ENCODE peak calls at places on chromosomes 1 and 21, in seven cellular contexts. R is GM13976, Y is endodermal cell, Q is pancreas, S is tibial artery, A is GM20000, L is WERI-Rb-1. P is an unnamed sample.

GRCh38 chr1:27416387-27417111 is 24.1 kb downstream of the GPR3 start:
- DNase-seq in R (no peak), S (no peak), A (no peak), Y (peak), L (peak), Q (no peak), P (no peak)

GRCh38 chr1:118185083-118185899 is at the start of gene SPAG17:
- DNase-seq in L (peak), S (peak), A (peak), Q (peak), R (peak), Y (peak), P (peak)

GRCh38 chr1:214453109-214453722 is 98.2 kb downstream of the PTPN14 start:
- DNase-seq in Y (no peak), Q (no peak), S (no peak), R (no peak), L (no peak), A (no peak), P (no peak)

GRCh38 chr1:16905112-16905855 is 9.5 kb downstream of the RNU1-2 start:
- DNase-seq in A (peak), Q (no peak), S (no peak), R (peak), Y (peak), L (peak), P (peak)

GRCh38 chr1:108082741-108083562 is 117.2 kb downstream of the SLC25A24 start:
- DNase-seq in Y (peak), A (no peak), R (no peak), S (no peak), Q (no peak), L (no peak), P (no peak)

GRCh38 chr1:194176212-194176611 is 989.8 kb upstream of the B3GALT2 start:
- DNase-seq in Q (no peak), A (no peak), L (no peak), R (no peak), S (no peak), Y (no peak), P (no peak)

GRCh38 chr1:35656863-35657232 is 15.5 kb upstream of the PSMB2 start:
- DNase-seq in S (no peak), Q (no peak), R (no peak), L (no peak), A (no peak), Y (no peak), P (no peak)

GRCh38 chr21:30408782-30409494 is 13.1 kb downstream of the KRTAP13-1 start:
- DNase-seq in R (no peak), S (no peak), Y (peak), L (peak), Q (peak), A (no peak), P (no peak)

GRCh38 chr1:9766759-9767442 is 56.9 kb downstream of the CLSTN1 start:
- DNase-seq in S (no peak), A (no peak), Q (no peak), Y (no peak), L (no peak), R (no peak), P (no peak)

GRCh38 chr1:154983776-154984466 is 777 bp downstream of the FLAD1 start:
- DNase-seq in S (no peak), R (no peak), Y (no peak), Q (no peak), L (peak), A (no peak), P (no peak)

GRCh38 chr1:237244778-237245177 is 202.8 kb downstream of the RYR2 start:
- DNase-seq in R (no peak), A (no peak), S (no peak), Y (no peak), Q (no peak), L (no peak), P (no peak)

GRCh38 chr1:33231166-33231565 is 25.1 kb upstream of the ZNF362 start:
- DNase-seq in Q (no peak), S (no peak), R (no peak), A (no peak), Y (no peak), L (no peak), P (no peak)

GRCh38 chr1:223706077-223706988 is 6.0 kb upstream of the CAPN2 start:
- DNase-seq in L (no peak), S (no peak), R (no peak), Q (no peak), Y (peak), A (no peak), P (no peak)

GRCh38 chr1:206686486-206687249 is 2.0 kb downstream of the MAPKAPK2 start:
- DNase-seq in R (peak), S (no peak), A (peak), L (peak), Y (no peak), Q (no peak), P (peak)

GRCh38 chr1:109834951-109835350 is 71.2 kb upstream of the EPS8L3 start:
- DNase-seq in Q (no peak), Y (peak), S (no peak), A (no peak), R (no peak), L (no peak), P (no peak)

GRCh38 chr1:109844609-109845008 is 66.0 kb upstream of the CSF1 start:
- DNase-seq in L (no peak), Y (no peak), S (no peak), Q (no peak), R (no peak), A (no peak), P (no peak)

GRCh38 chr1:109837852-109838570 is 72.6 kb upstream of the CSF1 start:
- DNase-seq in S (no peak), L (no peak), Q (no peak), R (no peak), Y (peak), A (no peak), P (no peak)

GRCh38 chr1:109840011-109840629 is 70.5 kb upstream of the CSF1 start:
- DNase-seq in Y (no peak), S (no peak), R (no peak), L (no peak), Q (no peak), A (no peak), P (no peak)

GRCh38 chr1:109838838-109839240 is 71.8 kb upstream of the CSF1 start:
- DNase-seq in S (no peak), Y (peak), A (no peak), Q (no peak), R (no peak), L (no peak), P (no peak)
- TF ChIP-seq CTCF in S (no peak), Y (no peak), A (no peak), Q (no peak), R (no peak), L (no peak), P (no peak)

DNA sequence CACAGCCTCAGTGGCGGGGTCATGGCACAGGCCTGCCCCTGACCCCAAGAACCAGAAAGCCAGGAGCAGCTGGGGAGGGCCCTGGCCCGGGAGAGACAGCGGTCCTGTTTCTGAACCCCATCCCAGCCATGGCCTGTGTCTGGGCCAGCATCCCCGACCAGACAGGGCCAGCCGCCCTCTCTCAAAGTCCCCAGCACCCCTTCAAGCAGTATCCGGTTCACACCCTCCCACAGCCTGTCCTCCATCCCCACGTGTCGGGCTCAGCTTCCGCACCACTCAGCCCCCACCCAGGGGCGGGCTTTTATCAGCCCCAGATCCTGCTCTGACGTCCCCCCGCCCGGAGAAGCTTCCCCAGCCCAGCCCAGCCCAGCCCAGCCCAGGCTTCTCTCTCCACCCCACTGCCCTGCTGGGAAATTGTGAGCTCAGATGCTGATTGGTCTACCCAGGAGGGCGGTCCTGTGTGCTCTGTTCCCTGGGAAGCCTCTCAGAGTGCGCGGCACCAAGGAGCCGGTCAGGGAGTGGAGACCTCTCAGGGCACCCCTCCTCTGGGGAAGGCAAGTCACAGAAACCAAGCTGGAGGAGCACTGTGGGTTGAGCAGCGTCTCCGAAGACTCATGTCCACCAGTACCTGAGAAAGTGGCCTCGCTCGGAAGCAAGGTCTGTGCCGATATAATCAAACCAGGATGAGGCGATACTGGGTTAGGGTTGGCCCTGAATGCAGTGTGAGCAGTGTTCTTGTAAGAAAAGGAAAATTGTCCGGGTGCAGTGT is 4.7 kb upstream of the FAAP20 start:
- DNase-seq in Y (peak), S (peak), L (peak), R (peak), Q (peak), A (peak), P (peak)
- TF ChIP-seq CTCF in Y (peak), S (no peak), L (peak), R (no peak), Q (no peak), A (no peak), P (no peak)

GRCh38 chr1:160113407-160113806 is 2.2 kb upstream of the ATP1A2 start:
- DNase-seq in R (no peak), S (no peak), Y (peak), A (no peak), Q (no peak), L (no peak), P (no peak)
- TF ChIP-seq CTCF in R (no peak), S (no peak), Y (peak), A (no peak), Q (no peak), L (peak), P (no peak)

GRCh38 chr1:187415065-187415464 is 586.3 kb downstream of the PLA2G4A start:
- DNase-seq in S (no peak), A (no peak), Y (no peak), R (no peak), L (no peak), Q (no peak), P (no peak)
- TF ChIP-seq CTCF in S (no peak), A (no peak), Y (no peak), R (no peak), L (no peak), Q (no peak), P (no peak)

GRCh38 chr21:41048141-41048540 is 119.8 kb upstream of the BACE2 start:
- DNase-seq in Q (no peak), R (no peak), L (no peak), A (no peak), Y (no peak), S (no peak), P (no peak)

GRCh38 chr21:41045534-41046268 is 122.3 kb upstream of the BACE2 start:
- DNase-seq in R (no peak), Q (peak), A (no peak), S (no peak), Y (peak), L (peak), P (no peak)

GRCh38 chr21:41048636-41049035 is 119.3 kb upstream of the BACE2 start:
- DNase-seq in L (no peak), Q (no peak), R (no peak), A (no peak), Y (no peak), S (no peak), P (no peak)

GRCh38 chr21:41043008-41043407 is 125.0 kb upstream of the BACE2 start:
- DNase-seq in Q (no peak), R (no peak), Y (no peak), L (no peak), S (no peak), A (no peak), P (no peak)
- TF ChIP-seq CTCF in Q (no peak), R (no peak), Y (peak), L (peak), S (no peak), A (no peak), P (no peak)

DNA sequence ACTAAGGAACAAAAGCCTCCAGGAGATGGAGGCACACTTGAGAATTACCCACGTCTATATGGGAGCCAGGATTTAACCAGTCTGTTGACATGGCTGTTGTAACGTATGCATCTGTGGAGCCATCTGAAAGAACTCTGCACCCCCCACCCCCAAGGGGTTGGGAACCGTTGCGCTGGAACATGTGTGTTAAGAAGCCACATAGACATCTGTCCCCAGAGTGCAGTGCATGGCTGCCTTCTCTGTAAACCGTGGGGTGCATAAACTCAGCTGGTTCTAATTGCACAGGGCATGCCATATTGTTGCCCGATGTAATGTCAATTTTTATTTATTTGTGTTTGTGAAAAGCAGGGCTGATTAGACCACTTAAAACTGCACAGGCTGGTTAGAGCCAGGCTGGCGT is 70.2 kb upstream of the ROR1 start:
- DNase-seq in L (no peak), Q (no peak), R (no peak), S (no peak), A (no peak), Y (no peak), P (no peak)
- TF ChIP-seq CTCF in L (no peak), Q (no peak), R (no peak), S (no peak), A (no peak), Y (no peak), P (no peak)

DNA sequence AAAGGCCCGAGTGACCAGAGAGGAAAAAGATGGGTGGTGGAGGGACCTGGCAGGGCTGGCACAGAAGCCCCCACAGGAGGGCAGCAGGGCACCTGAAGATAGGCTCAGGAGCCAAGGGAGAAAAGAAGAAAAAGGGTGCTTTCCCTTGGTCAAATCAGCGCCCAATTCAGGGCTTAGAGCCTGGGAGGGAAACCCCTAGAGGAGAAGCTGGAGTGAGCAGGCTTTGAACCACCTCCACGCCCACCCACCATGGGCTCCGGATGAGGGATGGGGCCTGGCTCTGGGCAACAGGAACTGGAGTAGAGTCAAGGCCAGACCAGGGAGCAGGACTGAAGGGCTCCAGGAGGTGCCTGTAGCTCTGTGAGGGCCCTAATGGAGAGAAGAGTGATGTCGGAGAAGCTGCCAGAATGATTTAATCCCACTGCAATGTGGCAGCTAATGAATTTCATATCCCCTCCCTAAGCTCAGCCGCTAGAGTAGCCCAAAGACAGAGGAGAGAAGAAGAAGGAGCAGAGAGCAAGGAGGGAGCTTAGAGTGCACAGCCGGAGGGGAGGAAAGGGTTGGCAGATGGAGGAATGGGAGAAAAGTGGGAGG is 12.0 kb upstream of the PRELP start:
- DNase-seq in A (no peak), Q (no peak), R (no peak), Y (peak), L (peak), S (no peak), P (no peak)
- TF ChIP-seq CTCF in A (no peak), Q (no peak), R (no peak), Y (peak), L (peak), S (peak), P (peak)

GRCh38 chr1:198907423-198907746 is 268.5 kb downstream of the PTPRC start:
- DNase-seq in L (no peak), Y (no peak), Q (no peak), A (no peak), S (no peak), R (no peak), P (no peak)
- TF ChIP-seq CTCF in L (no peak), Y (no peak), Q (no peak), A (no peak), S (no peak), R (no peak), P (no peak)